ENCODE peak calls at places on chromosomes 4 and X, in four cellular contexts. W is effector memory CD4-positive, alpha-beta T cell; Y is aorta; H is hepatocyte. C is an unnamed sample.

GRCh38 chrX:137547291-137547690 is 18.6 kb upstream of the ZIC3 start:
- DNase-seq in W (no peak), Y (no peak), H (no peak), C (no peak)

GRCh38 chr4:20426028-20426427 is 174.3 kb downstream of the SLIT2 start:
- DNase-seq in W (no peak), Y (no peak), H (no peak), C (no peak)

GRCh38 chr4:139552506-139552905 is 3.5 kb downstream of the SETD7 start:
- DNase-seq in W (no peak), Y (no peak), H (no peak), C (no peak)

GRCh38 chrX:95728446-95728845 is 956.2 kb upstream of the DIAPH2 start:
- DNase-seq in W (no peak), Y (no peak), H (no peak), C (no peak)

GRCh38 chr4:69995526-69996016 is at the start of gene STATH:
- DNase-seq in W (no peak), Y (no peak), H (no peak), C (no peak)

GRCh38 chr4:151644625-151645024 is 116.2 kb downstream of the GATB start:
- DNase-seq in W (no peak), Y (no peak), H (no peak), C (no peak)

GRCh38 chr4:81359207-81359606 is 112.5 kb downstream of the RASGEF1B start:
- DNase-seq in W (no peak), Y (no peak), H (no peak), C (no peak)

GRCh38 chr4:144547678-144548298 is 98.2 kb upstream of the HHIP start:
- DNase-seq in W (no peak), Y (no peak), H (no peak), C (no peak)

GRCh38 chrX:44843318-44843702 is 511 bp upstream of the DUSP21 start:
- DNase-seq in W (no peak), Y (no peak), H (no peak), C (no peak)

DNA sequence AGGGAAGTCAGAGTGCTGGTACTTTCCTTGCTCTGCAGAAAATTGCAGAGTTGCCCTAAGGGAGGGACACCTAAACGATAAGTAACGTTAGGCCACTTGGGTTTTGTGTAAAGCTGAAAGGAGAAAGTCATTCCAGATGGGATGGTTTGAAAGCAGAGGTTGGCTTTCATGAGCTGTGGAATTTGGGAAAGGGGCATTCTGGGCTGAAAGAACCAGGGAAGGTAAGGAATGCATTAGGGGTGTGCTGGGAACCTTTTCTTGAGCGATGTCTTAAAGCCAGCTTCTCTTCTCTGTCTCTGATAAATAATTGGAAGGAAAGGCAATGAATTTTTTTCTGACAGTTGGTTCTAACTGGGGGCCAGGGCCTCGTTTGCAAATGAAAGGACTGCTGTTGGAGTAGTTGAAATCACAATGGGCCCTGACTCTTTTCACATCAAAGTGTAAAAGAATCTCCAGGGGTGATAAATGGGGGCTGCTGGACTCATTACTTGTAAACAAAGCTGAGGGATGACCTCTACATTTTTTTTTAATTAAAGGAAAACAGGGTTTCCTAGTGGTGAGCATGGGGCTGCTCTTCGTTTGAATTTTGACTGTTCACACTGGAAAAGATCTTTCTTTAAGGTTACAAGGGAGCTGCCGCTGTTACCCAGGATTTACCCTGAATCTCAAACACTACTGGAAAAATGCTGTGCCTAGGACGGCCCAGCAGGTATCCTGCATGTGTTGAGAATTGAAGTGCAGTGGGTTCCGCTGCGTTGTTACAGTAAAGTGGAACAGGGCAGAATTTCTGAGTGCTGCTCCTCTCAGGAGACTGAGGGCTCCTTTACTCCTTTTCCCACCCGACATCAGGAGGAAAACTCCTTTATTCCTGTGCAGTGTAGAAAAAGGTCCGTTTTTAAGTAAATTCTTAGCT is 25.0 kb downstream of the AFF1 start:
- DNase-seq in W (no peak), Y (no peak), H (no peak), C (no peak)
- H3K4me1 ChIP-seq in W (no peaks in the 10 kb centered on the region), Y (peaks cover 9% of the 10 kb centered on the region), H (peaks cover 22% of the 10 kb centered on the region), C (peaks cover 6% of the 10 kb centered on the region)

DNA sequence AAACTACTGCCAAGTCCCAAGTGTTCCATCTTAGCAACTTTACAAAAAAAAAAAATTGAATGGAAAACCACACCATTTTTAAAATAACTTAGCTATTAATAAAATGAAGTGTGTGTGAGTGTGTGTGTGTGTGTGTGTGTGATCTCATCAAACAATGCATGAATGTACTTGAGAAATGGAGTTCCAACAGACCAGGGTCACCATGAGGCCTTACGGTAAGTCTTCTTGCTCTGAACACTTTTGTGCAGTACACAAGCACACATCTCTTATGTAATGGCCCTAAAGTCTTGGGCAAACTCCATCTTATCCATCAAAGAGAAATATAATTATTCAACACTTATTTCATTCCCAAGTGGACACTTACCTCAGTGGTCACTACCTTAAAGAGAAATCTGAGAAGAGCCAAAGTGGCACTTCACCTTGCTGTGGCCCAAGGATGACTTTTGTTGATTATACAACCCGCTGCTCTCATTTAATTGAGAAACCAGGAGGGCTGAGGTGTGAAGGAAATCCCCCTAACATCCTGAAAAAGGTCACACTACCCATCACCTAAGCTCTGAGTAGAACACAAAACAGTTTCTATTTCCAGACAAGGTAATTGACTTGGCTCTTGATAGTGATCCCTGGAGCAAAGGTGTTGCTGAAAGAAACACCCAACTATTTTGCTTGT is 96.5 kb upstream of the PRDX4 start:
- DNase-seq in W (no peak), Y (no peak), H (no peak), C (no peak)
- H3K9me3 ChIP-seq in W (no peaks in the 10 kb centered on the region), Y (no peaks in the 10 kb centered on the region), H (no peaks in the 10 kb centered on the region), C (peaks cover 5% of the 10 kb centered on the region)

GRCh38 chrX:19794690-19795089 is 92.7 kb downstream of the SH3KBP1 start:
- DNase-seq in W (no peak), Y (no peak), H (no peak), C (no peak)

GRCh38 chrX:19798423-19798822 is 89.0 kb downstream of the SH3KBP1 start:
- DNase-seq in W (no peak), Y (no peak), H (no peak), C (no peak)

GRCh38 chrX:19792412-19792811 is 95.0 kb downstream of the SH3KBP1 start:
- DNase-seq in W (no peak), Y (no peak), H (no peak), C (no peak)

GRCh38 chrX:19793471-19793870 is 93.9 kb downstream of the SH3KBP1 start:
- DNase-seq in W (no peak), Y (no peak), H (no peak), C (no peak)

GRCh38 chrX:19795289-19795688 is 92.1 kb downstream of the SH3KBP1 start:
- DNase-seq in W (no peak), Y (no peak), H (no peak), C (no peak)
- H3K4me1 ChIP-seq in W (peaks cover 15% of the 10 kb centered on the region), Y (no peaks in the 10 kb centered on the region), H (peaks cover 4% of the 10 kb centered on the region), C (no peaks in the 10 kb centered on the region)

DNA sequence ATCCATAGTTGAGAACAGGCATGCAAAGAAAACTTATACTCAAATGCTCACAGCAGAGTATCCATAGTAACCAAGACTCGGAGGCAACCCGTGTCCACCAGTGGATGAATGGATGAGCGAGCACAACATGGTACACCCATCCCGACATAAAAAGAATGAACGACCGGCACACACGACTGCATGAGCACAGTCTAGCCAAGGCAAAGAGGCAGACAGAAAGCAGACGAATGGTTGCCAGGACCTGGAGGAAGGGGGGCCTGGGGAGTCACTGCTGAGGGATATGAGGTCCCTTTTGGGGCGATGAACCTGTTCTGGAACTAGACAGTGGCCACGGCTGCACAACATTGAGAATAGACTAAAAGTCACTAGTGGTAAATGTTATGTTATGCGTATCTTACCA is 13.1 kb downstream of the PDZD4 start:
- DNase-seq in W (no peak), Y (no peak), H (no peak), C (no peak)
- H3K9me3 ChIP-seq in W (no peaks in the 10 kb centered on the region), Y (no peaks in the 10 kb centered on the region), H (no peaks in the 10 kb centered on the region), C (no peaks in the 10 kb centered on the region)

GRCh38 chr4:184443318-184443717 is 31.0 kb downstream of the IRF2 start:
- DNase-seq in W (no peak), Y (no peak), H (no peak), C (no peak)

GRCh38 chr4:184444953-184445309 is 29.4 kb downstream of the IRF2 start:
- DNase-seq in W (no peak), Y (no peak), H (no peak), C (no peak)

GRCh38 chr4:184446132-184446531 is 28.2 kb downstream of the IRF2 start:
- DNase-seq in W (no peak), Y (no peak), H (no peak), C (no peak)

GRCh38 chr4:184441461-184442392 is 32.6 kb downstream of the IRF2 start:
- DNase-seq in W (no peak), Y (no peak), H (no peak), C (no peak)

GRCh38 chr4:184444215-184444952 is 30.0 kb downstream of the IRF2 start:
- DNase-seq in W (no peak), Y (no peak), H (no peak), C (no peak)
- H3K4me1 ChIP-seq in W (peaks cover 8% of the 10 kb centered on the region), Y (peaks cover 4% of the 10 kb centered on the region), H (peaks cover 25% of the 10 kb centered on the region), C (peaks cover 15% of the 10 kb centered on the region)

GRCh38 chr4:340011-340410 is 2.4 kb downstream of the ZNF141 start:
- DNase-seq in W (no peak), Y (no peak), H (no peak), C (no peak)

GRCh38 chr4:336893-337142 is 796 bp upstream of the ZNF141 start:
- DNase-seq in W (no peak), Y (no peak), H (peak; percentile 34), C (no peak)

GRCh38 chr4:337932-338758 is 531 bp downstream of the ZNF141 start:
- DNase-seq in W (no peak), Y (peak; percentile 88), H (peak; percentile 70), C (peak; percentile 50)

GRCh38 chr4:337143-337931 is at the start of gene ZNF141:
- DNase-seq in W (peak; percentile 89), Y (peak; percentile 97), H (peak; percentile 97), C (peak; percentile 95)

GRCh38 chr4:338759-339097 is 1.1 kb downstream of the ZNF141 start:
- DNase-seq in W (no peak), Y (no peak), H (no peak), C (no peak)
- H3K9me3 ChIP-seq in W (peaks cover 27% of the 10 kb centered on the region), Y (no peaks in the 10 kb centered on the region), H (peaks cover 29% of the 10 kb centered on the region), C (no peaks in the 10 kb centered on the region)

GRCh38 chrX:1462110-1462509 is 9.4 kb upstream of the ASMTL start:
- DNase-seq in W (no peak), Y (no peak), H (no peak), C (no peak)
- H3K4me1 ChIP-seq in W (peaks cover 48% of the 10 kb centered on the region), Y (no peaks in the 10 kb centered on the region), H (no peaks in the 10 kb centered on the region), C (no peaks in the 10 kb centered on the region)

GRCh38 chrX:145533534-145533933 is 284.1 kb upstream of the SLITRK2 start:
- DNase-seq in W (no peak), Y (no peak), H (no peak), C (no peak)
- H3K9me3 ChIP-seq in W (no peaks in the 10 kb centered on the region), Y (no peaks in the 10 kb centered on the region), H (no peaks in the 10 kb centered on the region), C (no peaks in the 10 kb centered on the region)

DNA sequence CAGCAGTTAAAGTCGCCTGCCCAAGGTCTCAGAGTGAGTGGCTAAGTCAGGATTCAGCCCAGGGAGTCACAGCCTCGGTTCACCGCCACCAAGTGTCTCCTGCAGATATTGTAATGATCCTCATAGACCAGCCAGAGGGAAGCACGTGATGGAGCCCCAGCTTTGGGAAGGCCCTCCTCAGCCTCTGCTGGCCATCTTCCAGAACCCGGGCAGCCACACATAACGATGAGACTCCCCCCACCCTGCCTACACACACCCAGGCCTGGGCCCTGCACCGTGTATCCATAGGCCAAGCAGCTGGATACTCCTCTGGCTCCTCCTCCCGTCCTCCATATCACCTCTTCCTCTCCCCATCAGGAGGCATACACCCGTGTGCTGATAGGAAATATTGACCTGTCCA is 19.6 kb upstream of the SASH3 start:
- DNase-seq in W (no peak), Y (no peak), H (no peak), C (no peak)
- H3K4me1 ChIP-seq in W (peaks cover 55% of the 10 kb centered on the region), Y (no peaks in the 10 kb centered on the region), H (no peaks in the 10 kb centered on the region), C (no peaks in the 10 kb centered on the region)